ENCODE peak calls at places on chromosomes 12 and 14, in four cellular contexts. M, G, J and N are unnamed samples.

GRCh38 chr14:104891121-104891551 is 26.1 kb downstream of the CEP170B start:
- DNase-seq in J (no peak), G (no peak), M (no peak), N (no peak)

GRCh38 chr12:58728397-58728796 is 191.9 kb downstream of the LRIG3 start:
- DNase-seq in J (no peak), M (no peak), G (no peak), N (no peak)

GRCh38 chr14:103687712-103688111 is 27.5 kb downstream of the XRCC3 start:
- DNase-seq in J (no peak), M (no peak), G (no peak), N (no peak)

GRCh38 chr14:22753586-22753985 is 12.9 kb upstream of the OXA1L start:
- DNase-seq in J (no peak), G (no peak), M (no peak), N (no peak)

GRCh38 chr12:116559330-116560080 is at the start of gene MAP1LC3B2:
- DNase-seq in J (peak), M (peak), G (peak), N (peak)

GRCh38 chr14:98298481-98299227 is 973.3 kb downstream of the BCL11B start:
- DNase-seq in G (no peak), M (no peak), J (no peak), N (peak)

GRCh38 chr14:35416108-35416750 is 11.7 kb upstream of the NFKBIA start:
- DNase-seq in J (no peak), G (no peak), M (peak), N (peak)

GRCh38 chr14:52370406-52370911 is 56.3 kb downstream of the PTGER2 start:
- DNase-seq in J (no peak), M (no peak), G (no peak), N (no peak)

GRCh38 chr12:66398931-66399625 is 96.8 kb downstream of the HELB start:
- DNase-seq in M (no peak), G (no peak), J (no peak), N (no peak)

GRCh38 chr14:75604979-75605825 is 26.8 kb downstream of the FLVCR2 start:
- DNase-seq in J (no peak), M (no peak), G (peak), N (no peak)

GRCh38 chr14:65142429-65142828 is 40.1 kb upstream of the MAX start:
- DNase-seq in J (no peak), G (no peak), M (no peak), N (no peak)

GRCh38 chr14:51807355-51807754 is 53.1 kb upstream of the GNG2 start:
- DNase-seq in J (no peak), G (no peak), M (no peak), N (no peak)

GRCh38 chr12:57632369-57632897 is 568 bp downstream of the B4GALNT1 start:
- DNase-seq in J (no peak), M (no peak), G (no peak), N (peak)

GRCh38 chr14:44162197-44162596 is 344.9 kb downstream of the FSCB start:
- DNase-seq in J (no peak), G (no peak), M (no peak), N (no peak)

GRCh38 chr12:54535474-54535873 is 13.9 kb upstream of the PDE1B start:
- DNase-seq in G (no peak), M (no peak), J (no peak), N (no peak)

GRCh38 chr14:77097006-77097688 is 911 bp upstream of the CIPC start:
- DNase-seq in J (no peak), M (no peak), G (no peak), N (no peak)

GRCh38 chr12:51883998-51884675 is 3.8 kb upstream of the ANKRD33 start:
- DNase-seq in G (no peak), M (no peak), J (no peak), N (no peak)

GRCh38 chr14:96126783-96127271 is 77.8 kb upstream of the BDKRB2 start:
- DNase-seq in M (no peak), G (no peak), J (no peak), N (no peak)

GRCh38 chr12:27868165-27868564 is 88.1 kb upstream of the MANSC4 start:
- DNase-seq in J (no peak), M (no peak), G (no peak), N (no peak)

GRCh38 chr12:113061061-113061694 is 4.6 kb downstream of the DTX1 start:
- DNase-seq in J (no peak), G (peak), M (no peak), N (no peak)

GRCh38 chr14:52033131-52033642 is 35.7 kb downstream of the NID2 start:
- DNase-seq in M (no peak), J (no peak), G (no peak), N (no peak)

GRCh38 chr14:60865378-60866127 is 115.3 kb downstream of the TRMT5 start:
- DNase-seq in J (no peak), M (no peak), G (no peak), N (no peak)

GRCh38 chr14:100690672-100691071 is 36.0 kb upstream of the DLK1 start:
- DNase-seq in G (no peak), M (no peak), J (no peak), N (no peak)

GRCh38 chr12:23906329-23906728 is 43.1 kb downstream of the SOX5 start:
- DNase-seq in J (no peak), G (no peak), M (no peak), N (no peak)

GRCh38 chr12:120012067-120012621 is 23.1 kb downstream of the BICDL1 start:
- DNase-seq in J (no peak), M (peak), G (no peak), N (peak)

GRCh38 chr12:45989857-45990467 is 412 bp downstream of the SCAF11 start:
- DNase-seq in G (peak), J (peak), M (peak), N (peak)

GRCh38 chr14:58796636-58797429 is 159.1 kb downstream of the DACT1 start:
- DNase-seq in M (no peak), G (no peak), J (no peak), N (no peak)

GRCh38 chr14:68392393-68393085 is 400.3 kb downstream of the ZFP36L1 start:
- DNase-seq in J (peak), M (no peak), G (peak), N (no peak)

GRCh38 chr12:71950404-71950803 is 11.8 kb downstream of the TPH2 start:
- DNase-seq in J (no peak), M (no peak), G (no peak), N (no peak)

GRCh38 chr14:87000071-87000470 is 992.9 kb downstream of the GALC start:
- DNase-seq in M (no peak), G (no peak), J (no peak), N (no peak)

GRCh38 chr14:53715390-53715730 is 241.3 kb downstream of the BMP4 start:
- DNase-seq in M (no peak), J (no peak), G (no peak), N (no peak)

GRCh38 chr12:78149459-78149858 is 318.8 kb downstream of the NAV3 start:
- DNase-seq in M (no peak), G (no peak), J (no peak), N (no peak)

GRCh38 chr12:78684419-78684818 is 180.2 kb upstream of the SYT1 start:
- DNase-seq in J (no peak), G (no peak), M (no peak), N (no peak)

GRCh38 chr12:75975692-75976091 is 55.9 kb downstream of the PHLDA1 start:
- DNase-seq in M (no peak), G (no peak), J (no peak), N (no peak)

GRCh38 chr14:29518335-29518734 is 409.3 kb downstream of the PRKD1 start:
- DNase-seq in M (no peak), J (no peak), G (no peak), N (no peak)